ENCODE peak calls at places on chromosomes 4 and X, in five cellular contexts. Z, K, A, Q and Y are unnamed samples.

GRCh38 chr4:163525982-163526381 is 31.5 kb downstream of the TMA16 start:
- DNase-seq in Z (no peak), K (no peak), A (no peak), Q (no peak), Y (no peak)

GRCh38 chrX:47321386-47321785 is 49.0 kb upstream of the ZNF157 start:
- DNase-seq in Z (peak), K (peak), A (peak), Q (peak), Y (peak)

GRCh38 chr4:182925298-182925738 is 8.1 kb upstream of the DCTD start:
- DNase-seq in Z (peak), K (peak), A (peak), Q (peak), Y (peak)

GRCh38 chrX:65644621-65645287 is 22.7 kb upstream of the MSN start:
- DNase-seq in Z (peak), K (peak), A (peak), Q (peak), Y (peak)

GRCh38 chr4:45580306-45580705 is 543.5 kb downstream of the GABRG1 start:
- DNase-seq in Z (no peak), K (no peak), A (no peak), Q (no peak), Y (no peak)

GRCh38 chr4:108644237-108644636 is 6.2 kb upstream of the OSTC start:
- DNase-seq in Z (peak), K (no peak), A (no peak), Q (no peak), Y (no peak)

GRCh38 chrX:19579485-19579884 is 64.2 kb upstream of the MAP3K15 start:
- DNase-seq in Z (peak), K (peak), A (no peak), Q (no peak), Y (no peak)

GRCh38 chr4:155809835-155810234 is 51.0 kb downstream of the GUCY1B1 start:
- DNase-seq in Z (peak), K (peak), A (peak), Q (no peak), Y (no peak)

GRCh38 chrX:1502853-1503252 is 34.1 kb downstream of the P2RY8 start:
- DNase-seq in Z (no peak), K (no peak), A (no peak), Q (no peak), Y (peak)
- H3K27ac ChIP-seq in Z (no peak), K (no peak), A (no peak), Q (no peak), Y (no peak)

DNA sequence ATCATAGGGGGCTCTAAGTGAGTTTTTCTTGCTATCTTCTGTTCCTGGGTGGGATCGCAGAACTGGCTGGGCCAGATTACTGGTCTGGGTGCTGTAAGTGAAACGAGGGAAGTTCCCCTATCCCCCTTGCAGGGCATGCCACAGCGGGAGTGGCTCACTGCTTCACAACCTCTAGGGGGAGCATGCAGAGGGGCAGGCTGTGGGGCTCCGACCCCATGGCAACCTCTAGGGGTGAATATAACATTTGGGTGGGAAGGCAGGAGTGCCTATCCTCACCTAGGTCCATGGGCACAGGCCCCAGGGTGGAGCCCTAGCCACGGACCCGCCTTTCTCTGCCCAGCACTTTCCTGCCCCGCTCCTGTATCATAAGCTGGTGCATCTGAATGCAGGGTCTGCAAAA is 1.7 kb upstream of the RRAGB start:
- DNase-seq in Z (no peak), K (no peak), A (no peak), Q (no peak), Y (no peak)
- TF ChIP-seq CTCF in Z (no peak), K (no peak), A (no peak), Q (no peak), Y (no peak)

GRCh38 chrX:2658585-2659292 is 32.4 kb upstream of the CD99 start:
- DNase-seq in Z (no peak), K (no peak), A (no peak), Q (no peak), Y (no peak)
- H3K27ac ChIP-seq in Z (no peak), K (no peak), A (no peak), Q (no peak), Y (no peak)

DNA sequence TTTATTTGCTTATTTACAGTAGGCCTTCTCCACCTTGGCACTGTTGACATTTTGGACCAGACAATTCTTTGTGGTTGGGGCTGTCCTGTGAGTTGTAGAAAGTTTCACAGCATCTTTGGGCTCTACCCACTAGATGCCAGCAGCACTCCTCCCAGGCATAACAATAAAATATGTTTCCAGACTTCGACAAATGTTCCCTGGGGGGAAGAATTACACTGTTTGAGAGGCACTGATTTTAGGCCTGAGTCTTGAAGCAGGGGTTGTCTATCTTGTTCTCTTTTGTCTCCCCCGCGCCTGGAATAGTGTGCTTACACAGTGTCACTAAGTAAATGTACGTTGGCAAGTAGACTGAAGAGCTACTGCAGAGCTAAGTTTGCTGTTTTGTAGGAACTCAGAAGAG is 254.4 kb upstream of the BOD1L1 start:
- DNase-seq in Z (peak), K (no peak), A (no peak), Q (no peak), Y (no peak)
- TF ChIP-seq CTCF in Z (peak), K (peak), A (peak), Q (no peak), Y (no peak)

GRCh38 chrX:113274801-113275200 is 434.2 kb upstream of the AMOT start:
- DNase-seq in Z (no peak), K (no peak), A (no peak), Q (no peak), Y (no peak)

GRCh38 chrX:113274345-113274744 is 433.7 kb upstream of the AMOT start:
- DNase-seq in Z (no peak), K (no peak), A (no peak), Q (no peak), Y (no peak)

DNA sequence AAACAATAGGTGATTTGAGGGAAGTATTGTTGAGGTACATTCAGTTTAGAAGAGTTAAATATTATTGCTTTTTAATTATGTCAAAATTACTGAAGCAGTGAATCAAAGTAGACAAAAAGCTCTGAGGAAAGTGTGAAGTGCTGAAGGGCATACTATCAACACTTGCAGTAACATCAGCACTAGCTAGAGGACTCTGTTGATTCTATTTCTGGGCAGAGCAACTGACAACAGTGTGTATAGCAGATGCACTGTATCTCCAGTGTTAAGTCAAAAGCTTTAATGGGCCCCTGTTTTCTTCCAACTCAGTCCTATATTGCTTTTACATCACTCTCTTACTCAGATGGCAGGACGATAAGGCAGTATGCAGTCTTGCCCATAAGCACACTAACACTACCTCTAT is 435.1 kb upstream of the AMOT start:
- DNase-seq in Z (no peak), K (no peak), A (no peak), Q (no peak), Y (no peak)
- H3K27ac ChIP-seq in Z (no peak), K (no peak), A (no peak), Q (no peak), Y (no peak)

DNA sequence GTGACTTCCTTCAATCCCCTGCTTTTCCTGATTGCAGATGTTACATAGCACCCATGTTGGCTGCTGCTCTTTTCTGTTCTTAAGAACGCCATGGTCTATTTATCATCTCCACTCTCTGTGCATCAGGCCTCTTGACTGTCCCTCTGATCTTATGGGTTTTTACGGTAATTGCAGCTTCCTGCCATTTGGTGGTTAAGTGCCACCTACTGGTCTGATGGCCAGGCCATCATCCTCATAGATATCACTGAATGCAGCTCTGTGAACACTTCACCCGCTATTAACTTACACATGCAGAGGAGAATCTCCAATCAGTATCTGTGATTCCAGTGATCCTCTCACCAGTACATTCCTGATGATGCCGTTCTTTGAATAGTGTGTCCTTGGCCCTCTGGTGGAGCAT is 382.4 kb downstream of the TRAM1L1 start:
- DNase-seq in Z (no peak), K (no peak), A (no peak), Q (no peak), Y (no peak)
- TF ChIP-seq CTCF in Z (no peak), K (peak), A (no peak), Q (no peak), Y (no peak)

GRCh38 chrX:153707406-153707805 is 16.8 kb downstream of the BCAP31 start:
- DNase-seq in Z (no peak), K (no peak), A (no peak), Q (no peak), Y (no peak)

GRCh38 chrX:153709726-153710674 is 14.2 kb downstream of the BCAP31 start:
- DNase-seq in Z (no peak), K (no peak), A (no peak), Q (no peak), Y (no peak)

GRCh38 chrX:153704021-153704526 is 16.3 kb downstream of the SLC6A8 start:
- DNase-seq in Z (no peak), K (no peak), A (no peak), Q (peak), Y (no peak)

GRCh38 chrX:153708415-153708814 is 15.8 kb downstream of the BCAP31 start:
- DNase-seq in Z (peak), K (peak), A (peak), Q (peak), Y (peak)

GRCh38 chrX:153706799-153707198 is 17.4 kb downstream of the BCAP31 start:
- DNase-seq in Z (no peak), K (no peak), A (no peak), Q (no peak), Y (no peak)
- H3K27ac ChIP-seq in Z (no peak), K (no peak), A (no peak), Q (no peak), Y (no peak)